ENCODE peak calls at places on chromosomes 12 and 14, in nine cellular contexts. O, V, B, A, X, K, U, T and C are unnamed samples.

GRCh38 chr12:78698747-78699146 is 165.8 kb upstream of the SYT1 start:
- DNase-seq in O (no peak), V (no peak), B (no peak), A (no peak), X (peak; percentile 31), K (no peak), U (no peak), T (no peak), C (no peak)

GRCh38 chr14:72883963-72884362 is 9.9 kb downstream of the DPF3 start:
- DNase-seq in O (no peak), V (no peak), B (no peak), A (no peak), X (no peak), K (no peak), U (no peak), T (no peak), C (no peak)

GRCh38 chr12:3196488-3196887 is 119.3 kb downstream of the TSPAN9 start:
- DNase-seq in O (no peak), V (no peak), B (no peak), A (no peak), X (no peak), K (no peak), U (no peak), T (no peak), C (no peak)

GRCh38 chr12:51189790-51190355 is 16.9 kb upstream of the TFCP2 start:
- DNase-seq in O (no peak), V (no peak), B (no peak), A (no peak), X (no peak), K (no peak), U (no peak), T (no peak), C (no peak)

GRCh38 chr12:64457036-64457435 is 5.1 kb downstream of the TBK1 start:
- DNase-seq in O (no peak), V (no peak), B (no peak), A (no peak), X (no peak), K (no peak), U (no peak), T (no peak), C (no peak)

GRCh38 chr14:68779761-68780323 is 13.0 kb downstream of the ZFP36L1 start:
- DNase-seq in O (no peak), V (no peak), B (no peak), A (peak; percentile 94), X (peak; percentile 64), K (peak; percentile 81), U (peak; percentile 79), T (peak; percentile 88), C (peak; percentile 81)

GRCh38 chr14:68546839-68547238 is 246.0 kb downstream of the ZFP36L1 start:
- DNase-seq in O (peak; percentile 47), V (no peak), B (no peak), A (no peak), X (peak; percentile 95), K (no peak), U (no peak), T (peak; percentile 86), C (no peak)

GRCh38 chr12:14514946-14515345 is 52.7 kb downstream of the PLBD1 start:
- DNase-seq in O (no peak), V (no peak), B (no peak), A (no peak), X (peak; percentile 80), K (no peak), U (no peak), T (peak; percentile 9), C (no peak)

GRCh38 chr14:77125275-77126073 is 16.1 kb downstream of the ZDHHC22 start:
- DNase-seq in O (no peak), V (no peak), B (no peak), A (no peak), X (no peak), K (no peak), U (no peak), T (no peak), C (no peak)

GRCh38 chr12:76952995-76953394 is 74.2 kb upstream of the CSRP2 start:
- DNase-seq in O (no peak), V (no peak), B (no peak), A (peak; percentile 27), X (peak; percentile 74), K (no peak), U (peak; percentile 7), T (no peak), C (no peak)

GRCh38 chr12:121709478-121709890 is 3.1 kb upstream of the TMEM120B start:
- DNase-seq in O (no peak), V (no peak), B (no peak), A (peak; percentile 51), X (peak; percentile 76), K (no peak), U (no peak), T (peak; percentile 45), C (no peak)

GRCh38 chr12:88944403-88944802 is 364.1 kb upstream of the KITLG start:
- DNase-seq in O (no peak), V (no peak), B (no peak), A (peak; percentile 71), X (peak; percentile 66), K (no peak), U (no peak), T (peak; percentile 28), C (no peak)

GRCh38 chr14:26281280-26281998 is 316.4 kb downstream of the NOVA1 start:
- DNase-seq in O (no peak), V (no peak), B (no peak), A (no peak), X (peak; percentile 3), K (no peak), U (no peak), T (peak; percentile 77), C (no peak)

GRCh38 chr12:77953515-77953914 is 122.8 kb downstream of the NAV3 start:
- DNase-seq in O (no peak), V (no peak), B (no peak), A (no peak), X (no peak), K (no peak), U (no peak), T (no peak), C (no peak)

DNA sequence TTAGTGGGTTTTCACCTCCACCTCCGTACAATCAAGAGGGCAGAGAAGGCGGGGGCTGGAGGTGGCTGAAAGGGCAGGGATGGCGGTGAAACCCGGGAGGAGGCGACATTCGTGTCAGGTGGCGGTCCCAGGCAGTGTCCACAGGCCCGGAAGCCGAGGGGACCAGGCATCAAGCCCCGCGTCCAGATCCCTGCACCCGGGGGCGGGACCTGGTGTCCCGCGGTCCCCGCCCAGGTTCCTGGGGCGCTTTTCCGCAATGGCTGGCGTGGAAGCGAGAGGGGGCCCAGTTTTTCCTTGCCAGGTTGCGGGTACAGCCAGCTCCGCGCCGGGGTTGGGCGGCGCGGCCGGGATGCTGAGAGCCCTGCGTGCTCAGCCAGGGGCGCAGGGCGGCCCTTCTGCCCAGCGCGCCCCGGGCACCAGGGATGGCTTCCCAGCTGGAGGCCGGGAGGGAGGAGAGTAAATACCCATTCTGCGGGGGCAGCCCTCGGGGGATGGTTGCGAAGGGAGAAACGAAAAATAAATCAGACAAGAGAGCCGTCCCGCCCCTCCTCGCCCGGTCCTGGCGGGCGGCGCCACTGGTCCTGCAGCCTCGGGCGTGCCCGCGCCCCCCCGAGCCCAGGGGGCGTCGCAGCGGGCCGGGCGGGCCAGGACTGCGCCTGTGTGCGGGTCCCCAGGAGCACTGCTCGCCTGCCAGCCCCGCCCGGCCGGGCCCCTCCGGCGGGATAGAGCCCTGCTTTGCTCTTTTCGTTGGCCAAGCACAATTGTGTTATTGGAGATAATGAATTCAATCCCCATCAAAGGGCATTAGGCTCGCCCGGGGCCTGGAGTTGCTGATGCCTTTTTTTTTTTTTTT is 11.5 kb downstream of the FOXA1 start:
- DNase-seq in O (no peak), V (peak; percentile 81), B (no peak), A (no peak), X (no peak), K (no peak), U (peak; percentile 74), T (no peak), C (no peak)
- TF ChIP-seq CTCF in O (no peak), V (no peak), B (no peak), A (no peak), X (no peak), K (no peak), U (no peak), T (no peak), C (no peak)

GRCh38 chr14:90517431-90517841 is 120.6 kb downstream of the CALM1 start:
- DNase-seq in O (no peak), V (peak; percentile 49), B (no peak), A (no peak), X (no peak), K (no peak), U (peak; percentile 48), T (no peak), C (no peak)
- H3K4me1 ChIP-seq in O (peaks cover 18% of the 10 kb centered on the region), V (peaks cover 28% of the 10 kb centered on the region), B (peaks cover 8% of the 10 kb centered on the region), A (peaks cover 50% of the 10 kb centered on the region), X (peaks cover 17% of the 10 kb centered on the region), K (peaks cover 25% of the 10 kb centered on the region), U (peaks cover 42% of the 10 kb centered on the region), T (no peaks in the 10 kb centered on the region), C (peaks cover 64% of the 10 kb centered on the region)

GRCh38 chr12:25366159-25366558 is 115.4 kb upstream of the KRAS start:
- DNase-seq in O (no peak), V (no peak), B (no peak), A (no peak), X (no peak), K (no peak), U (no peak), T (no peak), C (no peak)
- H3K4me3 ChIP-seq in O (no peak overlapping the region), V (no peak overlapping the region), B (no peak overlapping the region), A (no peak overlapping the region), X (no peak overlapping the region), K (no peak overlapping the region), U (no peak overlapping the region), T (no peak overlapping the region), C (no peak overlapping the region)

DNA sequence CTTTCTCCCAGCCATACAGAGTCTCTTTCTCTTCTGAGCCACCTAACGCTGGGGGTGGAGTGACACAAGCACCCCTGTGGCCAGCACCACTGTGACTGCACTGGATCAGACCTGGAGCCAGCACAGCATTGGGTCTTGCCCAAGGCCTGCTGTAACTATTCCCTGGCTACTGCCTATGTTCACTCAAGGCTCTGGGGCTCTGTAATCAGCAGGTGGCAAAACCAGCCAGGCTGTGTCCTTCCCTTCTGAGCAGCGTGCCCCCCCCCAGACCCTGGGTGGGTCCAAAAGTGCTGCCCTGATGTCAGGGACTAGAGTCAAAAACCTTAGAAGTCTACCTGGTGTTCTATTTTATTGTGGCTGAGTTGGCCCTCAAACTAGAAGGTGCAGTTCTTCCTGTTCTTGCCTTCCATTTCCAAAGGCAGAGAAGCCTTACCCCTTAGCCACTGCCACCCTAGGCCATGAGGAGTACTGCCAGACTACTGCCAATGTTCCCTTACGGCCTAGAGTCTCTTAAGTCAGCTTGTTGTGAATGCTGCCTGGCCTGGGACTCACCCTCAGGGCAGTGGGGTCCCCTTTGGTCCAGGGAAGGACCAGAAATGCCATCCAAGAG is 49.9 kb downstream of the PELI2 start:
- DNase-seq in O (no peak), V (no peak), B (no peak), A (no peak), X (no peak), K (no peak), U (peak; percentile 51), T (no peak), C (no peak)
- TF ChIP-seq CTCF in O (no peak), V (no peak), B (no peak), A (no peak), X (no peak), K (no peak), U (no peak), T (no peak), C (no peak)